ENCODE peak calls at places on chromosomes 12 and 14, in nine cellular contexts. I is BJ; A is activated CD4-positive, CD25-positive, alpha-beta regulatory T cell; M is GM12878; J is body of pancreas; D is NCI-H82; B is heart right ventricle; E is non-pigmented ciliary epithelial cell; U is activated T-cell treated with anti-CD3 and anti-CD28 coated beads for 24 hours. F is an unnamed sample.

GRCh38 chr12:102965281-102966155 is 8.0 kb downstream of the ASCL1 start:
- DNase-seq in I (no peak), A (no peak), M (no peak), J (no peak), D (no peak), B (no peak), E (no peak), U (no peak), F (no peak)

GRCh38 chr12:56208014-56208413 is 13.7 kb downstream of the RNF41 start:
- DNase-seq in I (no peak), A (no peak), M (no peak), J (no peak), D (no peak), B (no peak), E (no peak), U (no peak), F (no peak)

GRCh38 chr12:76201316-76201715 is 116.8 kb upstream of the NAP1L1 start:
- DNase-seq in I (no peak), A (no peak), M (no peak), J (no peak), D (no peak), B (no peak), E (no peak), U (no peak), F (no peak)

GRCh38 chr14:94619297-94619696 is 7.1 kb downstream of the SERPINA3 start:
- DNase-seq in I (no peak), A (no peak), M (no peak), J (no peak), D (no peak), B (no peak), E (no peak), U (no peak), F (no peak)

GRCh38 chr12:66365718-66366485 is 63.6 kb downstream of the HELB start:
- DNase-seq in I (no peak), A (no peak), M (no peak), J (no peak), D (no peak), B (no peak), E (no peak), U (no peak), F (no peak)

GRCh38 chr12:44858456-44858855 is 17.7 kb downstream of the NELL2 start:
- DNase-seq in I (no peak), A (no peak), M (no peak), J (no peak), D (no peak), B (no peak), E (no peak), U (no peak), F (no peak)

GRCh38 chr12:107400686-107401447 is 284.7 kb upstream of the PWP1 start:
- DNase-seq in I (no peak), A (no peak), M (no peak), J (no peak), D (peak; percentile 69), B (no peak), E (no peak), U (no peak), F (no peak)

GRCh38 chr12:58268080-58268479 is 326.7 kb downstream of the ATP23 start:
- DNase-seq in I (no peak), A (no peak), M (no peak), J (no peak), D (no peak), B (no peak), E (no peak), U (no peak), F (no peak)

GRCh38 chr14:82565825-82566224 is 1032.2 kb upstream of the SEL1L start:
- DNase-seq in I (no peak), A (no peak), M (no peak), J (no peak), D (no peak), B (no peak), E (no peak), U (no peak), F (no peak)

GRCh38 chr12:68794653-68795253 is 13.2 kb upstream of the MDM2 start:
- DNase-seq in I (no peak), A (no peak), M (no peak), J (no peak), D (no peak), B (no peak), E (no peak), U (no peak), F (no peak)

GRCh38 chr12:41636658-41637057 is 448.5 kb downstream of the PDZRN4 start:
- DNase-seq in I (no peak), A (no peak), M (no peak), J (no peak), D (no peak), B (no peak), E (no peak), U (no peak), F (no peak)

GRCh38 chr12:59973515-59973914 is 377.7 kb downstream of the SLC16A7 start:
- DNase-seq in I (peak; percentile 92), A (no peak), M (no peak), J (no peak), D (no peak), B (no peak), E (peak; percentile 41), U (no peak), F (peak; percentile 58)

GRCh38 chr12:30178948-30179347 is 395.2 kb upstream of the TMTC1 start:
- DNase-seq in I (no peak), A (no peak), M (no peak), J (no peak), D (peak; percentile 69), B (no peak), E (no peak), U (no peak), F (no peak)

GRCh38 chr14:91898256-91898843 is 31.0 kb upstream of the TC2N start:
- DNase-seq in I (no peak), A (no peak), M (no peak), J (peak; percentile 71), D (no peak), B (no peak), E (no peak), U (no peak), F (no peak)

GRCh38 chr12:121668750-121669524 is 517 bp downstream of the MORN3 start:
- DNase-seq in I (no peak), A (peak; percentile 8), M (no peak), J (peak; percentile 62), D (peak; percentile 81), B (no peak), E (no peak), U (peak; percentile 38), F (no peak)

GRCh38 chr12:102480401-102480800 is at the start of gene IGF1:
- DNase-seq in I (no peak), A (no peak), M (no peak), J (no peak), D (peak; percentile 38), B (no peak), E (no peak), U (no peak), F (no peak)

GRCh38 chr12:2364566-2365165 is 311.9 kb downstream of the CACNA1C start:
- DNase-seq in I (no peak), A (no peak), M (no peak), J (no peak), D (no peak), B (no peak), E (no peak), U (no peak), F (no peak)

GRCh38 chr12:34376133-34376799 is 354.0 kb downstream of the ALG10 start:
- DNase-seq in I (no peak), A (no peak), M (no peak), J (no peak), D (no peak), B (no peak), E (no peak), U (no peak), F (no peak)

GRCh38 chr14:73759183-73759713 is 45.1 kb upstream of the PNMA1 start:
- DNase-seq in I (no peak), A (no peak), M (no peak), J (peak; percentile 68), D (peak; percentile 71), B (peak; percentile 87), E (no peak), U (no peak), F (no peak)

GRCh38 chr12:95215925-95216324 is 1.3 kb downstream of the FGD6 start:
- DNase-seq in I (no peak), A (no peak), M (no peak), J (no peak), D (peak; percentile 18), B (no peak), E (no peak), U (no peak), F (no peak)

F was measured in AG04449.